ENCODE peak calls at places on chromosomes 12 and 14, in seven cellular contexts. One of them, this sample, is unnamed.

GRCh38 chr14:75247286-75247922 is 31.2 kb upstream of the FOS start:
- DNase-seq in left ventricle myocardium inferior: no peak
- DNase-seq in heart left ventricle: no peak
- DNase-seq in cardiac fibroblast: no peak
- DNase-seq in pancreas: no peak
- DNase-seq in esophagus muscularis mucosa: no peak
- DNase-seq in PC-3: no peak
- DNase-seq in this sample: no peak

GRCh38 chr12:50234347-50234746 is 49.0 kb downstream of the LIMA1 start:
- DNase-seq in left ventricle myocardium inferior: no peak
- DNase-seq in heart left ventricle: no peak
- DNase-seq in cardiac fibroblast: no peak
- DNase-seq in pancreas: no peak
- DNase-seq in esophagus muscularis mucosa: no peak
- DNase-seq in PC-3: peak
- DNase-seq in this sample: no peak

GRCh38 chr12:58314610-58315009 is 373.2 kb downstream of the ATP23 start:
- DNase-seq in left ventricle myocardium inferior: no peak
- DNase-seq in heart left ventricle: no peak
- DNase-seq in cardiac fibroblast: peak
- DNase-seq in pancreas: no peak
- DNase-seq in esophagus muscularis mucosa: no peak
- DNase-seq in PC-3: no peak
- DNase-seq in this sample: no peak

GRCh38 chr14:58607571-58608317 is 30.0 kb upstream of the DACT1 start:
- DNase-seq in left ventricle myocardium inferior: no peak
- DNase-seq in heart left ventricle: no peak
- DNase-seq in cardiac fibroblast: peak
- DNase-seq in pancreas: no peak
- DNase-seq in esophagus muscularis mucosa: no peak
- DNase-seq in PC-3: peak
- DNase-seq in this sample: peak

GRCh38 chr14:36717363-36717762 is 55.7 kb downstream of the PAX9 start:
- DNase-seq in left ventricle myocardium inferior: no peak
- DNase-seq in heart left ventricle: no peak
- DNase-seq in cardiac fibroblast: no peak
- DNase-seq in pancreas: no peak
- DNase-seq in esophagus muscularis mucosa: peak
- DNase-seq in PC-3: peak
- DNase-seq in this sample: no peak

GRCh38 chr12:82730832-82731497 is 44.3 kb downstream of the TMTC2 start:
- DNase-seq in left ventricle myocardium inferior: no peak
- DNase-seq in heart left ventricle: no peak
- DNase-seq in cardiac fibroblast: peak
- DNase-seq in pancreas: no peak
- DNase-seq in esophagus muscularis mucosa: no peak
- DNase-seq in PC-3: no peak
- DNase-seq in this sample: no peak

GRCh38 chr12:11182529-11182928 is 4.2 kb downstream of the TAS2R42 start:
- DNase-seq in left ventricle myocardium inferior: no peak
- DNase-seq in heart left ventricle: no peak
- DNase-seq in cardiac fibroblast: no peak
- DNase-seq in pancreas: no peak
- DNase-seq in esophagus muscularis mucosa: no peak
- DNase-seq in PC-3: no peak
- DNase-seq in this sample: no peak

GRCh38 chr12:39227218-39227617 is 215.7 kb downstream of the KIF21A start:
- DNase-seq in left ventricle myocardium inferior: no peak
- DNase-seq in heart left ventricle: no peak
- DNase-seq in cardiac fibroblast: no peak
- DNase-seq in pancreas: no peak
- DNase-seq in esophagus muscularis mucosa: no peak
- DNase-seq in PC-3: no peak
- DNase-seq in this sample: no peak

GRCh38 chr14:36507847-36508417 is 12.1 kb downstream of the NKX2-1 start:
- DNase-seq in left ventricle myocardium inferior: no peak
- DNase-seq in heart left ventricle: no peak
- DNase-seq in cardiac fibroblast: no peak
- DNase-seq in pancreas: no peak
- DNase-seq in esophagus muscularis mucosa: no peak
- DNase-seq in PC-3: no peak
- DNase-seq in this sample: no peak

GRCh38 chr12:94875525-94875924 is 128.0 kb downstream of the NDUFA12 start:
- DNase-seq in left ventricle myocardium inferior: no peak
- DNase-seq in heart left ventricle: no peak
- DNase-seq in cardiac fibroblast: peak
- DNase-seq in pancreas: no peak
- DNase-seq in esophagus muscularis mucosa: peak
- DNase-seq in PC-3: peak
- DNase-seq in this sample: peak
- TF ChIP-seq CTCF in left ventricle myocardium inferior: peak
- TF ChIP-seq CTCF in heart left ventricle: no peak
- TF ChIP-seq CTCF in cardiac fibroblast: no peak
- TF ChIP-seq CTCF in pancreas: no peak
- TF ChIP-seq CTCF in esophagus muscularis mucosa: peak
- TF ChIP-seq CTCF in PC-3: peak
- TF ChIP-seq CTCF in this sample: peak

GRCh38 chr12:52879394-52880351 is 25.2 kb downstream of the KRT8 start:
- DNase-seq in left ventricle myocardium inferior: peak
- DNase-seq in heart left ventricle: peak
- DNase-seq in cardiac fibroblast: peak
- DNase-seq in pancreas: peak
- DNase-seq in esophagus muscularis mucosa: no peak
- DNase-seq in PC-3: peak
- DNase-seq in this sample: no peak
- H3K4me3 ChIP-seq in left ventricle myocardium inferior: peak
- H3K4me3 ChIP-seq in heart left ventricle: peak
- H3K4me3 ChIP-seq in cardiac fibroblast: peak
- H3K4me3 ChIP-seq in pancreas: peak
- H3K4me3 ChIP-seq in esophagus muscularis mucosa: peak
- H3K4me3 ChIP-seq in PC-3: peak
- H3K4me3 ChIP-seq in this sample: peak

DNA sequence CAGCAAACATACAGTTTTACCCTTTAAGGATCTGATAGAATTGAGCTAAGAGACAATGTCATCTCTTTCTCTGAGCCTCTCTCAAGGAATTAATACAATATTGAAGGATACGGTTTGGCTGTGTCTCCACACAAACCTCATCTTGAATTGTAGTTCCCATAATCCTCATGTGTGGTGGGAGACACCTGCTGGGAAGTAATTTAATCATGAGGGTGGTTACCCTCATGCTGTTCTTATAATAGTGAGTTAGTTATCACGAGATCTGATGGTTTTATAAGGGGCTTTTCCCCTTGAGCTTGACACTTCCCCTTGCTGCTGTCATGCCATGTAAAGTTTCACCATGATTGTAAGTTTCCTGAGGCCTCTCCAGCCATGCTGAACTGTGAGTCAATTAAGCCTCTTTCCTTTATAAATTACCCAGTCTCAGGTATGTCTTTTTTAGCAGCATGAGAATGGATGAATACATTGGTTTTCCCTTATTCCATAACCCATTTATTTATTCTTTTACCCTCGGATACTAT is 47.6 kb downstream of the TMEM30B start:
- DNase-seq in left ventricle myocardium inferior: no peak
- DNase-seq in heart left ventricle: no peak
- DNase-seq in cardiac fibroblast: no peak
- DNase-seq in pancreas: no peak
- DNase-seq in esophagus muscularis mucosa: no peak
- DNase-seq in PC-3: no peak
- DNase-seq in this sample: no peak
- TF ChIP-seq CTCF in left ventricle myocardium inferior: no peak
- TF ChIP-seq CTCF in heart left ventricle: no peak
- TF ChIP-seq CTCF in cardiac fibroblast: no peak
- TF ChIP-seq CTCF in pancreas: no peak
- TF ChIP-seq CTCF in esophagus muscularis mucosa: no peak
- TF ChIP-seq CTCF in PC-3: no peak
- TF ChIP-seq CTCF in this sample: no peak

DNA sequence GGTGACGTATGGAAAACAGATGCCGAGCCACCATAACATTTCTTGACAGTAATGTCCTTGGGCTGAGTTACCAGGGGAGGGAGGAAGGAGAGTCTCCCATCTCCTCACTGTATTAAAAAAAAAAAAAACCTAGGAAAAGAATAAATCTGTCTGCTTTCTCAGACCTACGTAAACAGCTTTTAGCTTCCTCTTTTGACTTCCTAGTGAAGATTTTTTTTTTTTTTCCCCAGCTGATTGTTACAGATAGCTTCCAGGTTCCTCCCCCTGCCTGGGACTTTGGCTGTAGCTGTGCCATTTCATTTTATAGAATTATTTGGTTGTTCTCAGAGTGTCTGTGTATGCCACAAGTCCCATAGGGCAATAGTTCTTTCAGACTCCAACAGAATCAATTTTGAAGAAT is 23.0 kb upstream of the GNS start:
- DNase-seq in left ventricle myocardium inferior: no peak
- DNase-seq in heart left ventricle: no peak
- DNase-seq in cardiac fibroblast: no peak
- DNase-seq in pancreas: no peak
- DNase-seq in esophagus muscularis mucosa: no peak
- DNase-seq in PC-3: no peak
- DNase-seq in this sample: no peak
- H3K4me3 ChIP-seq in left ventricle myocardium inferior: peak
- H3K4me3 ChIP-seq in heart left ventricle: peak
- H3K4me3 ChIP-seq in cardiac fibroblast: no peak
- H3K4me3 ChIP-seq in pancreas: peak
- H3K4me3 ChIP-seq in esophagus muscularis mucosa: peak
- H3K4me3 ChIP-seq in PC-3: peak
- H3K4me3 ChIP-seq in this sample: no peak

GRCh38 chr12:97716356-97716755 is 253.8 kb downstream of the RMST start:
- DNase-seq in left ventricle myocardium inferior: no peak
- DNase-seq in heart left ventricle: no peak
- DNase-seq in cardiac fibroblast: peak
- DNase-seq in pancreas: no peak
- DNase-seq in esophagus muscularis mucosa: no peak
- DNase-seq in PC-3: peak
- DNase-seq in this sample: peak
- TF ChIP-seq CTCF in left ventricle myocardium inferior: peak
- TF ChIP-seq CTCF in heart left ventricle: no peak
- TF ChIP-seq CTCF in cardiac fibroblast: no peak
- TF ChIP-seq CTCF in pancreas: no peak
- TF ChIP-seq CTCF in esophagus muscularis mucosa: peak
- TF ChIP-seq CTCF in PC-3: peak
- TF ChIP-seq CTCF in this sample: peak